ENCODE peak calls at places on chromosomes 7 and 10, in five cellular contexts. J, Z, B, U and T are unnamed samples.

GRCh38 chr10:25522946-25523608 is 348.3 kb downstream of the GPR158 start:
- DNase-seq in J (peak), Z (no peak), B (no peak), U (peak), T (no peak)

GRCh38 chr7:104903781-104904180 is 110.2 kb upstream of the KMT2E start:
- DNase-seq in J (no peak), Z (no peak), B (no peak), U (no peak), T (no peak)

GRCh38 chr7:143735962-143736361 is 21.5 kb downstream of the CTAGE6 start:
- DNase-seq in J (no peak), Z (no peak), B (no peak), U (no peak), T (no peak)

GRCh38 chr10:25061711-25062455 is 45.5 kb downstream of the THNSL1 start:
- DNase-seq in J (peak), Z (peak), B (no peak), U (no peak), T (peak)

GRCh38 chr10:78462728-78463228 is 429.1 kb downstream of the RPS24 start:
- DNase-seq in J (no peak), Z (no peak), B (no peak), U (no peak), T (peak)

GRCh38 chr10:70952446-70952845 is 64.1 kb upstream of the PCBD1 start:
- DNase-seq in J (no peak), Z (no peak), B (no peak), U (no peak), T (no peak)

GRCh38 chr10:112980908-112981307 is 30.9 kb downstream of the TCF7L2 start:
- DNase-seq in J (no peak), Z (no peak), B (no peak), U (no peak), T (no peak)

GRCh38 chr10:20893297-20893696 is 3.8 kb downstream of the NEBL start:
- DNase-seq in J (no peak), Z (no peak), B (no peak), U (no peak), T (no peak)

GRCh38 chr7:22137026-22137425 is 191.3 kb upstream of the CDCA7L start:
- DNase-seq in J (no peak), Z (no peak), B (no peak), U (no peak), T (peak)

GRCh38 chr10:74586088-74586585 is 240.3 kb upstream of the KAT6B start:
- DNase-seq in J (peak), Z (no peak), B (no peak), U (no peak), T (peak)

GRCh38 chr10:58180633-58181032 is 87.1 kb downstream of the IPMK start:
- DNase-seq in J (no peak), Z (no peak), B (no peak), U (no peak), T (peak)

GRCh38 chr7:139431010-139431409 is 52.5 kb downstream of the KLRG2 start:
- DNase-seq in J (no peak), Z (no peak), B (no peak), U (no peak), T (no peak)

GRCh38 chr10:116752563-116752962 is 10.2 kb upstream of the HSPA12A start:
- DNase-seq in J (no peak), Z (no peak), B (no peak), U (no peak), T (peak)

DNA sequence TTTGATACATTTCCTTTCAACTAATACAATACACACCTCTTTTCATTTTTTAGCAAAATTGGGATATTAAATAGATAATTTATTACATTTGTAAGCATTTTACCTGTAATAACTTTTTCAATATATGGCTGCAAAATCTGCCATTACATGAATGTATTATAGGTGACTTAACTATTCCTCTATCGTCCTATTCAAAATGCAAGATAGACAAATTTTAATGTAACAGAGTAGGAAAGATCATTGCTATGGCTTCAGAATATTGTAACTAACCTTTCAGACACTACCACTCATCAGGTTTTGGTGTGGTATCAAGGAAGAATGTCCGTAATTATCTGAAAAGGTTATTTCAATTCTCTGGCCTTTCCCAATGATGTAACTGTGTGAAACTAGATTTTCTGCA is 211.3 kb downstream of the FAM107B start:
- DNase-seq in J (no peak), Z (no peak), B (no peak), U (no peak), T (no peak)
- H3K4me2 ChIP-seq in J (peak), Z (no peak), B (no peak), U (no peak), T (no peak)

DNA sequence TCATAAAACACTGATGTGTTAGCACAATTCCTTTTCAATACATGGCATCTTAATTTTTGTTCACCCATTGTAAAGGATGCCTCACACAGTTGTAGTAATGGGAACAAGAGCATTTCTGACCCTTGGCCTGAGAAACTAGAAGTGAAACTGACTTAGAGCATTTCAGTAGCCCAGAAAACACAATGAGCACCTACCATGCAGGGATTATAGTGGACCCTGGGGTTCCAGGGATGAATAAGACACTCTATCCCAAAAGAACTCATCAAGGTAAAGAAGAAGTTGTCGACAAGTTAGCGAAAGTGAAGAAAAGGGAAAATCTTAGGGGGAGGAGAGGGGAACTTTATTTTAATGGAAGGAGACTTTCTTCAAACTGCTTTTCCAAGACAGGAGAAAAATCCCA is 125.6 kb downstream of the NT5C2 start:
- DNase-seq in J (no peak), Z (no peak), B (no peak), U (no peak), T (no peak)
- TF ChIP-seq MAFK in J (no peak), Z (no peak), B (no peak), U (no peak), T (no peak)

DNA sequence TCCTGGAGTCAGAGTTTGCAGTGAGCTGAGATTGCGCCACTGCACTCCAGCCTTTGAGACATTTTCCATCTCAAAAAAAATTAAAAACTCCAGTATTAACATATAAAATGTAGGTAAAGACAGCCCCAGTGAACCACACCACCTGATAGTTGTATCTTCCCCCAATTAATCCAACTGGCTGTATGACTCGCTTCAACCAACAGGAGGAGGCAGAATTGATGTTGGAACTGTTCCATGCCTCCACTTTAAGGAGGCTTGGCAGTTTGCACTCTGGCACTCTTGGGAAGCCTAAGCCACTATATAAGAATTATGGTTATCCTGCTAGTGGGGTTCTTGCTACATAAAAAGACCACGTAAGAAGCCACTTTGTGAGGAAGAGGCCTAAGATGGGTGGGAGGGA is 72.7 kb downstream of the STK17A start:
- DNase-seq in J (no peak), Z (no peak), B (no peak), U (no peak), T (no peak)
- H3K4me2 ChIP-seq in J (peak), Z (no peak), B (no peak), U (no peak), T (no peak)

GRCh38 chr10:69375307-69376151 is 41.2 kb downstream of the TACR2 start:
- DNase-seq in J (no peak), Z (peak), B (no peak), U (peak), T (no peak)
- TF ChIP-seq MAFK in J (no peak), Z (no peak), B (no peak), U (no peak), T (no peak)

DNA sequence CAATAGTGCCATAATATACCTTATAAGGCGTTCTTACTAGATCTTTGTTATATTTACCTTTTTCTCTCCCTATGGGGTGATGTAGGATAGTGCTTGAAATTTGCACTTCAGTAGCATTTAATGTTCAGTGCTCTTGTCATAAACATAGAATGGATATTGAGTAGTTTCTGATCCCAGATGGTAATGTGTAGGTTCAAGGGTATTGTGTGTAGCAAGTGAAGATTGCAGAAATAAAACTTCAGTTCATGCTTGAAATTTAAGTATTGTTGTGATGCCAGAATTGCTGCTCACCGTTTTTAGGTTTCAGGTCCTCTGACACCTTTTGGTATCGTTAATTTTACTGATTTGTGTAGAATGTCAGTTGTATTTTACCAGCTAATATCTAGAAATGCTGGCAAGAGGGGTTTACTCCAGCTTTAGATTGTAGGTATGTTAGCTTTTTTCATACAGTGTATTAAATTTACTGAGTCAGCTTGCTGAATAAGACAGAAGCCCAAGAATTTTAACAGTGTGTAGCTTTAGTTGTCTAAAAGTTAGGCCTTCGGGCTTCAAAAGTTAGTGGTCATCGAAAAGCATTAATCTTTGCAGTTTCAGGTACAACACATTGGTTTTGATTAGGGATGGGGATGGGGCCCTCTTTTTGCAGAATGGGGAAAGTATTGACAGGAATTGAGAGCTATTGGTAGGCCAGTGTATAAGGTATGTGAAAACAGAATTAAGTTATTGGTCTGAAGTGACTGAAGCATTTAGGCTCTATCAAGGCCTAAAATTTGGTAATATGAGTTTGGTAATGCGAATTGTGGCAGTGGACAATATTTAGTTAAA is 2.0 kb downstream of the PTEN start:
- DNase-seq in J (no peak), Z (no peak), B (no peak), U (no peak), T (no peak)
- H3K4me2 ChIP-seq in J (peak), Z (peak), B (peak), U (peak), T (peak)

GRCh38 chr7:34036069-34036920 is 131.0 kb downstream of the BMPER start:
- DNase-seq in J (peak), Z (no peak), B (peak), U (no peak), T (peak)
- TF ChIP-seq MAFK in J (peak), Z (no peak), B (peak), U (no peak), T (peak)

GRCh38 chr7:66069732-66070131 is 5.9 kb upstream of the ASL start:
- DNase-seq in J (no peak), Z (no peak), B (no peak), U (no peak), T (peak)
- H3K4me2 ChIP-seq in J (no peak), Z (no peak), B (no peak), U (no peak), T (no peak)

GRCh38 chr10:60820093-60820769 is 42.0 kb downstream of the CDK1 start:
- DNase-seq in J (peak), Z (no peak), B (no peak), U (no peak), T (peak)
- TF ChIP-seq MAFK in J (no peak), Z (no peak), B (no peak), U (no peak), T (no peak)